ENCODE peak calls at places on chromosomes 5 and 9, in five cellular contexts. T, L, H, S and J are unnamed samples.

GRCh38 chr9:38066907-38067610 is 2.0 kb downstream of the SHB start:
- DNase-seq in T (peak; percentile 54), L (peak; percentile 42), H (peak; percentile 59), S (peak; percentile 28), J (no peak)

GRCh38 chr9:28212979-28213378 is 639.7 kb upstream of the C9orf72 start:
- DNase-seq in T (peak; percentile 1), L (no peak), H (no peak), S (no peak), J (no peak)

GRCh38 chr9:13532407-13532806 is 252.9 kb upstream of the MPDZ start:
- DNase-seq in T (no peak), L (no peak), H (no peak), S (no peak), J (no peak)

GRCh38 chr5:127014573-127014972 is 15.8 kb downstream of the MARCHF3 start:
- DNase-seq in T (no peak), L (no peak), H (no peak), S (no peak), J (no peak)

GRCh38 chr5:136018814-136019777 is 9.7 kb upstream of the TGFBI start:
- DNase-seq in T (no peak), L (no peak), H (peak; percentile 29), S (no peak), J (no peak)

GRCh38 chr9:89935115-89935514 is 330.3 kb downstream of the GADD45G start:
- DNase-seq in T (no peak), L (no peak), H (no peak), S (no peak), J (no peak)

GRCh38 chr5:159638954-159639559 is 277.2 kb upstream of the ADRA1B start:
- DNase-seq in T (no peak), L (no peak), H (no peak), S (no peak), J (no peak)

GRCh38 chr9:97468658-97469448 is 32.6 kb upstream of the TMOD1 start:
- DNase-seq in T (peak; percentile 84), L (peak; percentile 84), H (peak; percentile 67), S (peak; percentile 77), J (no peak)

GRCh38 chr5:95352686-95353085 is 38.5 kb upstream of the FAM81B start:
- DNase-seq in T (no peak), L (no peak), H (no peak), S (no peak), J (no peak)

GRCh38 chr5:11302663-11303062 is 541.6 kb upstream of the DAP start:
- DNase-seq in T (no peak), L (no peak), H (no peak), S (no peak), J (no peak)

GRCh38 chr5:127967983-127968592 is 115.5 kb upstream of the SLC12A2 start:
- DNase-seq in T (no peak), L (no peak), H (no peak), S (no peak), J (no peak)

DNA sequence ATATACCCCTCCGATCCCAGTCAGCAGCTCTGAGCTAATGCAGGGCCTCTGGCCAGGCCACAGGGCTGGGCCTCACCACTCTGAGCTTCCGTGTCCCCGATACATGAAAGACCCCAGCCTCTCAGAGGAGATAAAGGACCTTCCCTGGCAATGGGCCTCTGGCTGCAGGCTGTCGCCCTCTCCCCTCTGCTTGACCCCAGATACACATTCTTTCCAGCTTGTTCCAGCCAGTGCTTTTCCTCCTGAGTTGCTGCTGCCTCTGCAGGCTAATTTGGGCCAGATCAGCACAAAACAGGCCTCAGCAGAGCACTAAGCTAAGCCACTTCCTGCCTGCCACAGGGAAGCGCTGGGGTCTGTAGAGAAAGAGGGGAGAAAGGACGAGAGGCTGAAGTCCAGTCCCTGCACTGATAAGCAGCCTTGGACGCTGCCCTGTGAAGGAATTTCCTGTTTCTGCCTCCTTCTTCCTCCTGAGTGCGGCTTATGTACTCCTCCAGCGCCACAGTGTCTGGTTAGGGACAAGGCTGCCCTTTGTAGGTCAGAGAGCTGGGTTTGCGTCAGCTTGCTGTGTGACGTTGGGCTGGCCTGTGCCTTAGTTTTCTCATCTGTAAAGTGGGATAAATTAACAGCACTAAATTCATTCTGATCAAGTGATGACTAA is 73.0 kb upstream of the IL17B start:
- DNase-seq in T (no peak), L (peak; percentile 57), H (no peak), S (no peak), J (no peak)
- TF ChIP-seq CTCF in T (no peak), L (no peak), H (no peak), S (no peak), J (no peak)

GRCh38 chr5:76402880-76403712 is at the start of gene IQGAP2:
- DNase-seq in T (peak; percentile 90), L (peak; percentile 87), H (peak; percentile 64), S (peak; percentile 82), J (peak; percentile 89)

GRCh38 chr5:76402251-76402879 is 720 bp upstream of the IQGAP2 start:
- DNase-seq in T (peak; percentile 91), L (peak; percentile 79), H (peak; percentile 21), S (peak; percentile 46), J (peak; percentile 63)

GRCh38 chr5:76404694-76405306 is 1.7 kb downstream of the IQGAP2 start:
- DNase-seq in T (no peak), L (no peak), H (no peak), S (no peak), J (no peak)

GRCh38 chr5:76403963-76404693 is 1.0 kb downstream of the IQGAP2 start:
- DNase-seq in T (peak; percentile 72), L (peak; percentile 79), H (peak; percentile 25), S (peak; percentile 20), J (peak; percentile 74)

DNA sequence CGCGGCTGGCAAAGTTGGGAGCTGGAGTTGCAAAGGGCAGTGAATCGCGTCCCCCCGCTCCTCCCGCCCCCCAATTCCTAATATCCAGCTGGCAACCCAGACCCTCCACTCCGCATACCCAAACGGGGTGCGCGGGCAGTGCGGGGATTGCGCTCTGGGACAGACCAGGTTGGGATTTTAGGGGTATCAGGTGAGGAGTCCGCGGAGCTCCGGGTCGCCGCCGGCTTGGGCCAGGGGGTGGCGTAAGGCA is 553 bp downstream of the IQGAP2 start:
- DNase-seq in T (no peak), L (no peak), H (no peak), S (peak; percentile 35), J (no peak)
- TF ChIP-seq CTCF in T (peak; percentile 55), L (peak; percentile 59), H (no peak), S (no peak), J (no peak)

DNA sequence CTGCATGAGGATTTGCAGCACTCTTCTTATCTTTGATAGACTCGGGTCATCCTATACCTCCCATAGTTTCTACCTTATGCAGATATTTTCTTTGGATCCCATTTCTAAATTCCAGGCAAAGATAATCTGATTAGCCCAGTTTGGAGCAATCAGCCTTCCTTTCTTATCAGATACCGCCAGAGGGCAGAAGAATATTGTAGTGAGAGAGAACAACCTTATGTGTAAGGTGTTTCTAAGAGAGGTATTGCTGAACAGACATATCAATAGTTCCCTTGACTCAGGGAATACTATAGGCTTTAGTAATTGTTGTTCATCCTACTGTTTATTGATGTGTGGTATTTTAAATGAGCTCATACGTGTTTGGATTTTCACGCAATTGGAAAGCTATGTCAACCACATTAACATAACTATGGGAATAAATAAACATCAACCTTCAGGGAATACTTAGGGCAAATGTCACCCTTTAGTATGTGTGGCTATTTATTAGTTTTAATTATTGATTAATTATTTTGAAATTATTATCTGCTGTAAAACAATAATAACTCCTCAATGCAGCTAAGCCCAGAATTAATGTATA is 1435.2 kb upstream of the CDH9 start:
- DNase-seq in T (no peak), L (peak; percentile 64), H (no peak), S (no peak), J (no peak)
- TF ChIP-seq CTCF in T (no peak), L (peak; percentile 68), H (no peak), S (no peak), J (no peak)

GRCh38 chr5:102583663-102584062 is 84.9 kb upstream of the SLCO6A1 start:
- DNase-seq in T (peak; percentile 3), L (no peak), H (no peak), S (no peak), J (no peak)
- TF ChIP-seq CTCF in T (no peak), L (peak; percentile 63), H (peak; percentile 46), S (peak; percentile 66), J (peak; percentile 42)

GRCh38 chr5:65663804-65664521 is 39.1 kb downstream of the SHLD3 start:
- DNase-seq in T (no peak), L (peak; percentile 49), H (no peak), S (no peak), J (no peak)
- TF ChIP-seq CTCF in T (no peak), L (peak; percentile 54), H (peak; percentile 43), S (peak; percentile 79), J (no peak)

GRCh38 chr5:1888541-1889251 is 6.0 kb upstream of the IRX4 start:
- DNase-seq in T (no peak), L (no peak), H (no peak), S (no peak), J (no peak)

GRCh38 chr5:1887400-1888360 is 5.0 kb upstream of the IRX4 start:
- DNase-seq in T (no peak), L (peak; percentile 40), H (no peak), S (no peak), J (no peak)

GRCh38 chr5:1885476-1885755 is 2.7 kb upstream of the IRX4 start:
- DNase-seq in T (no peak), L (no peak), H (no peak), S (no peak), J (no peak)

GRCh38 chr5:1885777-1886633 is 3.3 kb upstream of the IRX4 start:
- DNase-seq in T (no peak), L (peak; percentile 28), H (no peak), S (no peak), J (no peak)

GRCh38 chr5:1886634-1887399 is 4.1 kb upstream of the IRX4 start:
- DNase-seq in T (no peak), L (peak; percentile 57), H (no peak), S (no peak), J (no peak)
- TF ChIP-seq CTCF in T (no peak), L (peak; percentile 17), H (no peak), S (no peak), J (no peak)

GRCh38 chr5:120396186-120396585 is 67.9 kb upstream of the PRR16 start:
- DNase-seq in T (no peak), L (no peak), H (no peak), S (no peak), J (no peak)

GRCh38 chr5:120394259-120394658 is 69.8 kb upstream of the PRR16 start:
- DNase-seq in T (no peak), L (no peak), H (no peak), S (no peak), J (no peak)
- TF ChIP-seq CTCF in T (no peak), L (peak; percentile 23), H (no peak), S (no peak), J (no peak)